ENCODE peak calls at places on chromosome 1, in nine cellular contexts. M is PC-9, S is small intestine, H is IMR-90, V is neural progenitor cell, A is suprapubic skin, N is BE2C, U is cardiac muscle cell, Y is heart left ventricle. F is an unnamed sample.

GRCh38 chr1:150021191-150021688 is 10.7 kb upstream of the OTUD7B start:
- DNase-seq in N (no peak), H (no peak), Y (no peak), V (no peak), M (peak; percentile 94), A (no peak), S (peak; percentile 96), U (no peak), F (no peak)

GRCh38 chr1:201568258-201568657 is 29.3 kb downstream of the NAV1 start:
- DNase-seq in M (no peak), S (no peak), U (no peak), H (no peak), N (no peak), A (peak; percentile 40), V (no peak), Y (no peak), F (no peak)

GRCh38 chr1:94334764-94335163 is 83.4 kb upstream of the ABCD3 start:
- DNase-seq in U (no peak), V (no peak), S (no peak), Y (no peak), N (no peak), H (no peak), A (no peak), M (no peak), F (no peak)

GRCh38 chr1:170470121-170470520 is 61.8 kb upstream of the GORAB start:
- DNase-seq in M (no peak), S (no peak), H (no peak), N (no peak), V (no peak), A (no peak), Y (peak; percentile 12), U (no peak), F (no peak)

GRCh38 chr1:167705250-167705649 is 16.5 kb upstream of the MPZL1 start:
- DNase-seq in S (no peak), V (peak; percentile 50), Y (no peak), H (no peak), U (no peak), A (no peak), M (no peak), N (no peak), F (peak; percentile 23)

GRCh38 chr1:199272690-199273089 is 633.9 kb downstream of the PTPRC start:
- DNase-seq in U (peak; percentile 96), H (peak; percentile 94), S (no peak), N (no peak), M (peak; percentile 96), V (no peak), Y (peak; percentile 28), A (no peak), F (peak; percentile 91)

GRCh38 chr1:162369571-162369970 is 7.1 kb downstream of the SPATA46 start:
- DNase-seq in U (no peak), M (no peak), N (no peak), V (no peak), S (no peak), H (no peak), A (no peak), Y (no peak), F (no peak)

GRCh38 chr1:218671573-218671972 is 326.4 kb downstream of the TGFB2 start:
- DNase-seq in S (no peak), V (peak; percentile 17), A (no peak), N (no peak), M (no peak), U (peak; percentile 19), H (peak; percentile 31), Y (no peak), F (no peak)

GRCh38 chr1:8218351-8219092 is 99.4 kb upstream of the SLC45A1 start:
- DNase-seq in A (no peak), M (peak; percentile 39), U (peak; percentile 61), S (no peak), V (no peak), H (peak; percentile 65), N (no peak), Y (no peak), F (no peak)

GRCh38 chr1:64163972-64164371 is 39.5 kb upstream of the UBE2U start:
- DNase-seq in V (peak; percentile 56), S (no peak), M (no peak), U (peak; percentile 68), H (peak; percentile 64), Y (no peak), A (no peak), N (no peak), F (peak; percentile 49)

GRCh38 chr1:32447469-32448185 is 17.2 kb upstream of the ZBTB8B start:
- DNase-seq in H (peak; percentile 74), A (no peak), Y (no peak), U (peak; percentile 91), M (no peak), S (no peak), V (peak; percentile 94), N (no peak), F (peak; percentile 73)

GRCh38 chr1:227940791-227941241 is 6.9 kb downstream of the WNT9A start:
- DNase-seq in H (no peak), Y (peak; percentile 7), A (peak; percentile 79), N (no peak), M (no peak), V (no peak), S (no peak), U (no peak), F (no peak)

GRCh38 chr1:198042168-198042567 is 114.6 kb upstream of the NEK7 start:
- DNase-seq in Y (no peak), S (no peak), A (no peak), M (no peak), N (no peak), U (peak; percentile 4), H (no peak), V (no peak), F (no peak)

DNA sequence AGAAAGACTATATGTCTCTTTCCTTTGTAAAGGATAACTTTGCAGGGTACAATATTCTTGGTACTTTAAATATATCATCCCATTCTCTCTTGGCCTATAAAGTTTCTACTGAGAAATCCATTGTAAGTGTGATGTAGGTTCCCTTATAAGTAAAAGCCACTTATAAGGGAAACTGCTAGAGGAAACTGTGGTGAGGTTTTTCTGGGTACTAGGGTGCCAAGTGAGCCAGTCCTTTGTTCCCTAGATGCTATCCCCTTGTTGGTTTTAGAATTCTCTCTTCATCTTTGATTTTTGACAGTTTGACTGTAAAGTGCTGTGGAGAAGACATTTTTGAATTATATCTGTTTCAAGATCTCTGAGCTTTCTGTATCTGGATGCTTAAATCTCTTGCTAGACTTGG is 108.9 kb upstream of the NEK7 start:
- DNase-seq in N (no peak), H (no peak), S (no peak), V (no peak), U (no peak), A (no peak), M (no peak), Y (no peak), F (no peak)
- H3K4me3 ChIP-seq in N (no peak overlapping the region), H (no peak overlapping the region), S (no peak overlapping the region), V (no peak overlapping the region), U (no peak overlapping the region), A (no peak overlapping the region), M (no peak overlapping the region), Y (no peak overlapping the region), F (no peak overlapping the region)

GRCh38 chr1:24926596-24927249 is 3.4 kb downstream of the RUNX3 start:
- DNase-seq in M (no peak), N (no peak), A (no peak), U (peak; percentile 29), Y (no peak), H (no peak), S (no peak), V (peak; percentile 66), F (peak; percentile 19)

GRCh38 chr1:24929091-24929875 is 793 bp downstream of the RUNX3 start:
- DNase-seq in A (no peak), S (no peak), N (no peak), Y (no peak), M (no peak), H (no peak), V (peak; percentile 64), U (peak; percentile 9), F (peak; percentile 55)

GRCh38 chr1:24927473-24927872 is 2.6 kb downstream of the RUNX3 start:
- DNase-seq in Y (no peak), V (no peak), S (no peak), M (no peak), A (no peak), U (no peak), H (no peak), N (no peak), F (no peak)

GRCh38 chr1:24928631-24929090 is 1.4 kb downstream of the RUNX3 start:
- DNase-seq in N (no peak), M (no peak), S (peak; percentile 31), U (no peak), H (no peak), V (peak; percentile 66), A (no peak), Y (no peak), F (peak; percentile 32)

DNA sequence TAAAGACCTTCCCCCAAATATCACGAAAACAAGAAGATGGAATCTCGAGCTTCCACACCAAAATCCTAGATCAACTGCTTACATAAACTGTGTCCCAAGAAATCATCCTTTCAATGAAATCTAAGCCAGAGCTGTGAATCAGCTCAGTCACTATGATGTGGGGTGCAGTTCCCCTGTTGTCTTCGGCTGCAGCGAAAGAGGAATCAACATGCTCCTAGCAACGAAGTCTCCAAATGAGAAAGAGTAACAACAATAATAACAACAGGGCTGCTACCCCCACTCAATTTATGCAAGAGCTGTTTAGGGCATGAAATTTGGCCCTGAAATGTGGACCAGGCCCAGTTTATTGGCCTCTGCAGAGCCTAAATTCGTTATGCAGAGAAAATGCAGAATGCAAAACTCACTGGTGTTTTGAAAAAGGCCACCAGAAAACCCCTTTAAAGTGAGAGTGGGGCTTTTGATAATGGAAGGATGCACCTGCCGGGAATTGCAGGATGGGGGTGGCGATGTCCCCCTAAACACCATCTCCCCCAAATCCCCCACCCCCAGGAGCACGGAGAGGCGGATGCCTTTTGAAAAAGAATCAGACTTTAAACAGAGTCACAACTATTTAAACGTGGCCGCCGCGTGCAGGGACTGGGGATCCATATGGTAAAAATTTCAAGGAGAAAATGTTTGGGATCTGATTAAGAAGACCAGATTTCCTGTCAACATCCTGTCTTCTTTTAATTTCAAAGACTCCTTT is 2.0 kb downstream of the RUNX3 start:
- DNase-seq in N (no peak), V (peak; percentile 31), A (no peak), S (no peak), U (peak; percentile 13), Y (no peak), H (no peak), M (no peak), F (no peak)
- H3K4me1 ChIP-seq in N (no peaks in the 10 kb centered on the region), V (peaks cover 23% of the 10 kb centered on the region), A (peaks cover 56% of the 10 kb centered on the region), S (peaks cover 5% of the 10 kb centered on the region), U (peaks cover 4% of the 10 kb centered on the region), Y (no peaks in the 10 kb centered on the region), H (peaks cover 2% of the 10 kb centered on the region), M (no peaks in the 10 kb centered on the region), F (peaks cover 19% of the 10 kb centered on the region)

GRCh38 chr1:19483691-19484090 is 1.6 kb downstream of the CAPZB start:
- DNase-seq in Y (no peak), A (no peak), V (no peak), H (no peak), S (no peak), N (no peak), U (no peak), M (no peak), F (no peak)
- H3K4me3 ChIP-seq in Y (peak overlapping the region; percentile 95), A (peak overlapping the region; percentile 83), V (peak overlapping the region; percentile 90), H (peak overlapping the region; percentile 99), S (peak overlapping the region; percentile 70), N (peak overlapping the region; percentile 78), U (peak overlapping the region; percentile 100), M (peak overlapping the region; percentile 75), F (peak overlapping the region; percentile 90)

DNA sequence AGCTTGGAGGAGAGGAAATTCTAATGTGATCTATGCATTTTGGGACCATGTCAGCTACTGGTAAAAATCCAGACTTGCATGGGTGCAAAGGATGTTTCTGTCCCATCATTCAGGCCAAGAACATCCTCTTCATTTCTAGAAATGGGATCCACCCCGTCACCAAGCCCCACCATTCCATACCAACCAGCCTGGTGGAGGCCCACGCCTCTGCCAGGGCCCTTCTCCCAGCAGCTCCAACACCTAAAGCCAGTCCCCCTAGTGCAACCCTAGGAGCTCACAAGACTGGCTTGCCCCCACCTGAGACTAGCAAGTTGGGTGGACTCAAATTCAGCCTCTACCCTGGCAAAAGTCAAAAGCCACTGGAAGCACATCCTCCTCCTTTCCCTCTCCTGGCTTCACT is 1.9 kb downstream of the ARHGEF11 start:
- DNase-seq in Y (no peak), N (no peak), V (no peak), A (no peak), H (no peak), S (no peak), M (no peak), U (no peak), F (no peak)
- H3K4me1 ChIP-seq in Y (peaks cover 14% of the 10 kb centered on the region), N (no peaks in the 10 kb centered on the region), V (peaks cover 32% of the 10 kb centered on the region), A (peaks cover 44% of the 10 kb centered on the region), H (peaks cover 10% of the 10 kb centered on the region), S (peaks cover 28% of the 10 kb centered on the region), M (peaks cover 37% of the 10 kb centered on the region), U (peaks cover 26% of the 10 kb centered on the region), F (peaks cover 16% of the 10 kb centered on the region)